ENCODE peak calls at places on chromosome X, in seven cellular contexts. A is astrocyte, E is fibroblast of pulmonary artery, Q is heart right ventricle, N is fibroblast of mammary gland, G is lung, F is AG10803. T is an unnamed sample.
A peak's percentile ranks its signal among the peaks of the same experiment; 100 is the strongest.

GRCh38 chrX:149611619-149612018 is 16.5 kb upstream of the HSFX2 start:
- DNase-seq in A (no peak), E (no peak), Q (no peak), N (no peak), G (no peak), F (no peak), T (no peak)

GRCh38 chrX:16171944-16172343 is 4.7 kb downstream of the MAGEB17 start:
- DNase-seq in A (no peak), E (no peak), Q (no peak), N (no peak), G (no peak), F (no peak), T (no peak)

GRCh38 chrX:115894087-115894486 is 276.5 kb upstream of the AGTR2 start:
- DNase-seq in A (peak; percentile 3), E (peak; percentile 7), Q (no peak), N (peak; percentile 52), G (peak; percentile 38), F (no peak), T (peak; percentile 4)

GRCh38 chrX:104864296-104864695 is 298.3 kb downstream of the IL1RAPL2 start:
- DNase-seq in A (peak; percentile 44), E (no peak), Q (no peak), N (peak; percentile 35), G (no peak), F (no peak), T (no peak)

GRCh38 chrX:134459683-134460004 is 321 bp upstream of the HPRT1 start:
- DNase-seq in A (no peak), E (peak; percentile 23), Q (no peak), N (peak; percentile 35), G (no peak), F (no peak), T (peak; percentile 21)

GRCh38 chrX:109281478-109282275 is 200.2 kb downstream of the GUCY2F start:
- DNase-seq in A (peak; percentile 14), E (peak; percentile 86), Q (peak; percentile 23), N (no peak), G (no peak), F (no peak), T (peak; percentile 46)

GRCh38 chrX:136259543-136259942 is 8.3 kb upstream of the MAP7D3 start:
- DNase-seq in A (peak; percentile 76), E (peak; percentile 76), Q (no peak), N (peak; percentile 59), G (no peak), F (peak; percentile 73), T (peak; percentile 78)

GRCh38 chrX:43870011-43870410 is 12.2 kb downstream of the MAOB start:
- DNase-seq in A (no peak), E (peak; percentile 46), Q (no peak), N (no peak), G (no peak), F (no peak), T (no peak)

GRCh38 chrX:152926279-152926678 is 28.4 kb downstream of the ZNF185 start:
- DNase-seq in A (peak; percentile 50), E (peak; percentile 62), Q (no peak), N (peak; percentile 74), G (no peak), F (peak; percentile 66), T (peak; percentile 65)

DNA sequence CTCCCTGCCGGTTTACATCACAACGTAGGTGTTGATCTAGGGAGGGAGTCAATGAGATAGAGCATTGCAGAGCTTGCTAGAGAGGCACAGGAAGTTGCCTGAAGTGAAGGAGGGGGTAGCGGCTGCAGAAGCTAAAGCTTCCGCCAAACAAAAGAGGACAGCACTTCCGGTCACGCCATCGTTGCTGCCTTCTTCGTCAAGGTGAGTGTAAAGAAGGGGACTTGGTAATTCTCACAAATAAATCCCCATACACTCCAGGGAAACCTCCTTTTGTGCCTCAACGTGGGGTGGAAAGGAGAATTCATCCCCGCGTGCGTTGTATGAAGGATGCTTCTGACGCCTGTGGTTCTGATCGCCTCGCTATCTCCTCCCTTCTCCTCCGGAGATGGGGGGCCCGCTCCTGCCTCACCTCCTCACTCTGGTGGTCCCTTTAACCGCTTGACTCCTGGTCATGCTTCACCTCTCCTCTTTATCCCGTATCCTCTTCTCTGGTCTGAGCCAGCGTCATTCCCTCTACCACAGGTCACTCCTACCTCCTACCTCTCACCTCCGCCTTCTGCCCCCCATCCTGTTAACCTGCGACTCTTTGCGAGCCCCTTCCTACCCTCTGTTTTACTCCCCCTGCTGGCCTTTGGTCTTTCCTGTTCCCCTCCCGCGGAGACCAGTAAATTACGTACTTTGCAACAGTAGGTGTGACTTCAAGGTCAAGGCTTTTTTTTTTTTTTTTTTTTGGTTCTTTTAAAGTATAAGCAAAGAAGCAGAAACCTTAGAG is 59.9 kb downstream of the GSPT2 start:
- DNase-seq in A (peak; percentile 60), E (peak; percentile 68), Q (peak; percentile 23), N (peak; percentile 63), G (peak; percentile 57), F (peak; percentile 61), T (peak; percentile 72)
- TF ChIP-seq CTCF in A (no peak), E (peak; percentile 9), Q (no peak), N (peak; percentile 25), G (no peak), F (peak; percentile 29), T (peak; percentile 17)

GRCh38 chrX:2677764-2678163 is 13.3 kb upstream of the CD99 start:
- DNase-seq in A (peak; percentile 97), E (peak; percentile 98), Q (peak; percentile 69), N (peak; percentile 99), G (peak; percentile 72), F (peak; percentile 99), T (peak; percentile 97)
- H3K4me3 ChIP-seq in A (no peak overlapping the region), E (no peak overlapping the region), Q (no peak overlapping the region), N (peak overlapping the region; percentile 22), G (no peak overlapping the region), F (peak overlapping the region; percentile 51), T (no peak overlapping the region)

GRCh38 chrX:76029385-76029784 is 143.5 kb upstream of the PBDC1 start:
- DNase-seq in A (no peak), E (no peak), Q (no peak), N (no peak), G (no peak), F (no peak), T (no peak)

GRCh38 chrX:76026751-76027150 is 146.1 kb upstream of the PBDC1 start:
- DNase-seq in A (no peak), E (no peak), Q (no peak), N (no peak), G (no peak), F (no peak), T (no peak)

GRCh38 chrX:76026292-76026691 is 146.6 kb upstream of the PBDC1 start:
- DNase-seq in A (no peak), E (no peak), Q (no peak), N (no peak), G (no peak), F (no peak), T (no peak)
- TF ChIP-seq CTCF in A (no peak), E (no peak), Q (no peak), N (no peak), G (no peak), F (no peak), T (no peak)

DNA sequence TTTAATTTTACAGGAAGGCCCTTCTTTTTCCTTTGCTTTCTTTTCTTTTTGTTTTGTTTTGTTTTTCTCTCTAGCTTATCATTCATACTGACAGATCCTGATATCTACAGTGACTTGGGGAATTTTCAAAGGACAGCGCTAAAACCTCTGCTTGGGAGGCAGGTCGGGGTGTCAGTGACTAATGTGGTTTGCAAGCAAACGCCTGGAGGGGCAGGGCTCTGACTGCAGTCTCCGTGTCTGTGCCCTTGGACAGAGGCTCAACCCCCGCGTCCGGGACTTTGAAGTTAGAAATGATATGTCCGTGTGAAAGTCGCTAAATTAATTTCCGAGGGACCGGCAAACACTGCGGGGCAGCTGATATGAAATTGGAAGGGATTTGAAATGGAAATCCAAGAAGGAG is 312.5 kb downstream of the DHRSX start:
- DNase-seq in A (no peak), E (no peak), Q (no peak), N (no peak), G (no peak), F (no peak), T (peak; percentile 33)
- H3K4me3 ChIP-seq in A (peak overlapping the region; percentile 1), E (no peak overlapping the region), Q (no peak overlapping the region), N (no peak overlapping the region), G (no peak overlapping the region), F (no peak overlapping the region), T (peak overlapping the region; percentile 29)

DNA sequence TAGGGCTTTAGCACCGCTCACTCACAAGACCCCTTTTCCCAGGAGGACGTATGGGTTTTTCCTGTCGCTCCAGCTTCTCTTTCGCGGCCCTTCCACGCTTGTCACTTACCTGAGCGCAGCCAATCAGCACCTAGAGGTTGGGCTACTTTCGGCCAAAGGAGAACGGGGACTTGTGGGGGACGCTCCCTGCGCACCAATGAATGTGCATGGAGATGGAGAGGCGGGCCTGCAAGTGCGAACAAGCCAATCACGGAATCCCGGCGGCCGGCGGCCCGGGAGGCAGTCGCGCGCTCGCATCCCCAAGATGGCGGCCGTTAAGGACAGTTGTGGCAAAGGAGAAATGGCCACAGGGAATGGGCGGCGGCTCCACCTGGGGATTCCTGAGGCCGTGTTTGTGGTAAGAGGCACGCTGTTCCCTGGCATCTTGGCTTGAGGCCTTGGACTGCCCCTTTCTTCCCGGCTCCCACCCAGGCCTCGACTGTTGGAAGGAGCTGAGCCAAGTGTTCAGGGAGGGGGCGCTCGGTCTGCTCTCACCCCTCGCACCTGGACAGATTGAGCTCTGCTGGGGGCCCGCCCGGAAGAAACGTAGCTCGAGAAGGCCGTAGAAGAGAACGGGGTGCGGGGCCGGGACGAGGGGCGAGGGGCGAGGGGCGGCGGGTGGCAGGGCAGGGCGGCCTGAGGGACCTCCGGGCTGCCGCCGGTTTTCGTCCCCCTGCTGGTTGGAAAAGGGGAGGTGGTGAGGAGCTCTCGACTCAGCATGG is at the start of gene VBP1:
- DNase-seq in A (peak; percentile 95), E (peak; percentile 96), Q (peak; percentile 92), N (peak; percentile 93), G (peak; percentile 91), F (peak; percentile 96), T (peak; percentile 98)
- TF ChIP-seq CTCF in A (no peak), E (peak; percentile 38), Q (peak; percentile 16), N (no peak), G (no peak), F (peak; percentile 51), T (peak; percentile 57)

GRCh38 chrX:88655460-88655859 is 91.6 kb upstream of the CPXCR1 start:
- DNase-seq in A (no peak), E (no peak), Q (no peak), N (no peak), G (no peak), F (no peak), T (no peak)

DNA sequence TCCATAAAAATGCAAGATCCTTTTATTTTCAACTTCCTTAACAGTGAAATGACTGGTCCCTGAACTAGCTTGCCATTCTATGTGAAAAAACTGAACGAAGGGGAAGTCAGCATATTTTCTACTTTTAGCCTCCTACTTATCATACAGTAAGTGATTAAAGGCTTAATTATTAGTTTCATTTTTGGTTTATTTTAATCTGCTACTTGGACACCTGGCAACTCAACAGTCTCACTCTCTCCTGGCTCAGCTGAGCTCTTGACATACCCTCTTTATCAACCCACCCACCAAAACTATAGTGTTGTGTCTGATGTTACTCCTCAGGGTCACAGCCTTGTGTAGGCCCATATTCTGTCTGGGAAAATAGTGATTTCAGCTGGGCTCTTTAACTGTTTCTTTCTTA is 86.2 kb upstream of the CPXCR1 start:
- DNase-seq in A (no peak), E (no peak), Q (no peak), N (no peak), G (no peak), F (no peak), T (no peak)
- H3K4me3 ChIP-seq in A (no peak overlapping the region), E (no peak overlapping the region), Q (no peak overlapping the region), N (no peak overlapping the region), G (no peak overlapping the region), F (no peak overlapping the region), T (no peak overlapping the region)

DNA sequence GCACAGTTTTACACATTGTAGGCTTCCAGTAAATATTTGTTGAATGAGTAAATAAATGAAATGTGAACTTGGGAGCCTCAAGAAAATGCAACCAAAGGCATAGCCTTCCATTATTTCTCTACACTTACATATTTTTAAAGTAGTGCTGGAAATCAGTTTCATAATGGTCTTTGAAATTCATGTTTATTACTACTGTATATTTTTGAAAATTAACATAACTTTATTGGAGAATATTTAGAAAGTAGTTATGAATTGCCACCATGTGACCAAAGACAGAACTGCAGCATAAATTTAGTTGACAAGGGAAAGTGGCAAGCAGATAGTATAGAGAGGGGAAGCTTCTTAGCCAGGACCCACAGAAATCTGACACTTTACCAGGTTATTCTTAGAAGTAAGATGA is 6.4 kb downstream of the TCEAL8 start:
- DNase-seq in A (peak; percentile 3), E (peak; percentile 42), Q (no peak), N (peak; percentile 30), G (no peak), F (peak; percentile 2), T (peak; percentile 49)
- TF ChIP-seq CTCF in A (peak; percentile 30), E (peak; percentile 45), Q (peak; percentile 17), N (peak; percentile 49), G (no peak), F (peak; percentile 43), T (peak; percentile 46)

T was measured in choroid plexus epithelial cell.